ENCODE peak calls at places on chromosomes 5 and 9, in four cellular contexts. S is M059J; Z is iPS-NIHi11; P is central memory CD4-positive, alpha-beta T cell. Q is an unnamed sample.

GRCh38 chr5:133497608-133498348 is 114.6 kb downstream of the FSTL4 start:
- DNase-seq in S (no peak), Z (no peak), P (no peak), Q (no peak)

GRCh38 chr5:99614888-99615287 is 686.1 kb upstream of the CHD1 start:
- DNase-seq in S (no peak), Z (no peak), P (no peak), Q (no peak)

GRCh38 chr5:66356011-66356565 is 212.0 kb downstream of the SREK1 start:
- DNase-seq in S (peak), Z (no peak), P (no peak), Q (no peak)

GRCh38 chr5:62333250-62333800 is 27.3 kb downstream of the KIF2A start:
- DNase-seq in S (no peak), Z (no peak), P (no peak), Q (no peak)

GRCh38 chr5:10663531-10664183 is 97.4 kb downstream of the DAP start:
- DNase-seq in S (peak), Z (peak), P (no peak), Q (peak)

GRCh38 chr5:91025449-91025848 is 357.7 kb downstream of the ARRDC3 start:
- DNase-seq in S (no peak), Z (no peak), P (no peak), Q (no peak)

GRCh38 chr5:153965102-153965645 is 73.5 kb downstream of the FAM114A2 start:
- DNase-seq in S (peak), Z (peak), P (no peak), Q (peak)

GRCh38 chr5:39816111-39816834 is 391.5 kb upstream of the DAB2 start:
- DNase-seq in S (no peak), Z (no peak), P (no peak), Q (no peak)

GRCh38 chr9:92175441-92175840 is 60.2 kb upstream of the SPTLC1 start:
- DNase-seq in S (no peak), Z (no peak), P (no peak), Q (no peak)

GRCh38 chr5:149053027-149053705 is 9.7 kb downstream of the SH3TC2 start:
- DNase-seq in S (peak), Z (no peak), P (no peak), Q (peak)

GRCh38 chr5:74389531-74390305 is 250.8 kb downstream of the ENC1 start:
- DNase-seq in S (no peak), Z (no peak), P (no peak), Q (no peak)

GRCh38 chr9:113966394-113966793 is 90.3 kb downstream of the ZNF618 start:
- DNase-seq in S (no peak), Z (no peak), P (no peak), Q (no peak)

GRCh38 chr9:108889649-108890067 is 27.6 kb downstream of the ACTL7A start:
- DNase-seq in S (peak), Z (peak), P (no peak), Q (peak)

GRCh38 chr5:162911873-162912272 is 525.5 kb upstream of the CCNG1 start:
- DNase-seq in S (no peak), Z (no peak), P (no peak), Q (no peak)

GRCh38 chr9:36744678-36745077 is 172.0 kb downstream of the MELK start:
- DNase-seq in S (peak), Z (no peak), P (no peak), Q (no peak)

GRCh38 chr9:89522261-89522978 is 24.5 kb upstream of the SEMA4D start:
- DNase-seq in S (peak), Z (no peak), P (peak), Q (peak)

GRCh38 chr9:97983524-97984187 is 515 bp downstream of the ANP32B start:
- DNase-seq in S (peak), Z (peak), P (peak), Q (peak)

GRCh38 chr5:135012033-135012588 is 21.9 kb downstream of the PITX1 start:
- DNase-seq in S (no peak), Z (no peak), P (no peak), Q (no peak)

GRCh38 chr9:15086096-15087030 is 176.1 kb upstream of the FREM1 start:
- DNase-seq in S (peak), Z (no peak), P (no peak), Q (no peak)

GRCh38 chr5:111792659-111793058 is 35.7 kb upstream of the NREP start:
- DNase-seq in S (peak), Z (no peak), P (no peak), Q (no peak)

GRCh38 chr5:170408189-170408588 is 19.0 kb upstream of the KCNMB1 start:
- DNase-seq in S (no peak), Z (peak), P (no peak), Q (no peak)

GRCh38 chr9:111959468-111959941 is 62.9 kb downstream of the UGCG start:
- DNase-seq in S (peak), Z (peak), P (no peak), Q (peak)

GRCh38 chr5:117041926-117042595 is 467.4 kb upstream of the SEMA6A start:
- DNase-seq in S (no peak), Z (peak), P (no peak), Q (no peak)

Q was measured in ACHN.